ENCODE peak calls at places on chromosomes 12 and 14, in eight cellular contexts. One of them, this sample, is unnamed.

GRCh38 chr12:119061208-119061796 is 80.0 kb downstream of the SRRM4 start:
- DNase-seq in HCT116: no peak
- DNase-seq in Peyer's patch: no peak
- DNase-seq in ascending aorta: no peak
- DNase-seq in kidney epithelial cell: no peak
- DNase-seq in astrocyte of the spinal cord: peak
- DNase-seq in fibroblast of pulmonary artery: peak
- DNase-seq in A549: no peak
- DNase-seq in this sample: peak

GRCh38 chr14:24665440-24665991 is 31.5 kb upstream of the GZMB start:
- DNase-seq in HCT116: no peak
- DNase-seq in Peyer's patch: no peak
- DNase-seq in ascending aorta: no peak
- DNase-seq in kidney epithelial cell: no peak
- DNase-seq in astrocyte of the spinal cord: no peak
- DNase-seq in fibroblast of pulmonary artery: no peak
- DNase-seq in A549: no peak
- DNase-seq in this sample: no peak

GRCh38 chr14:26394114-26394855 is 203.5 kb downstream of the NOVA1 start:
- DNase-seq in HCT116: no peak
- DNase-seq in Peyer's patch: no peak
- DNase-seq in ascending aorta: no peak
- DNase-seq in kidney epithelial cell: no peak
- DNase-seq in astrocyte of the spinal cord: peak
- DNase-seq in fibroblast of pulmonary artery: peak
- DNase-seq in A549: peak
- DNase-seq in this sample: peak

GRCh38 chr12:27244680-27245005 is 557 bp downstream of the STK38L start:
- DNase-seq in HCT116: no peak
- DNase-seq in Peyer's patch: no peak
- DNase-seq in ascending aorta: no peak
- DNase-seq in kidney epithelial cell: no peak
- DNase-seq in astrocyte of the spinal cord: peak
- DNase-seq in fibroblast of pulmonary artery: peak
- DNase-seq in A549: no peak
- DNase-seq in this sample: no peak

GRCh38 chr12:66942741-66943465 is 264.0 kb upstream of the GRIP1 start:
- DNase-seq in HCT116: no peak
- DNase-seq in Peyer's patch: no peak
- DNase-seq in ascending aorta: no peak
- DNase-seq in kidney epithelial cell: no peak
- DNase-seq in astrocyte of the spinal cord: no peak
- DNase-seq in fibroblast of pulmonary artery: no peak
- DNase-seq in A549: no peak
- DNase-seq in this sample: no peak

GRCh38 chr14:24928501-24928900 is 121.4 kb downstream of the STXBP6 start:
- DNase-seq in HCT116: no peak
- DNase-seq in Peyer's patch: no peak
- DNase-seq in ascending aorta: no peak
- DNase-seq in kidney epithelial cell: no peak
- DNase-seq in astrocyte of the spinal cord: no peak
- DNase-seq in fibroblast of pulmonary artery: no peak
- DNase-seq in A549: no peak
- DNase-seq in this sample: no peak

GRCh38 chr12:87202189-87202588 is 827.0 kb downstream of the C12orf50 start:
- DNase-seq in HCT116: no peak
- DNase-seq in Peyer's patch: no peak
- DNase-seq in ascending aorta: no peak
- DNase-seq in kidney epithelial cell: no peak
- DNase-seq in astrocyte of the spinal cord: no peak
- DNase-seq in fibroblast of pulmonary artery: no peak
- DNase-seq in A549: no peak
- DNase-seq in this sample: no peak

GRCh38 chr14:39426605-39427004 is 5.6 kb downstream of the FBXO33 start:
- DNase-seq in HCT116: no peak
- DNase-seq in Peyer's patch: no peak
- DNase-seq in ascending aorta: no peak
- DNase-seq in kidney epithelial cell: peak
- DNase-seq in astrocyte of the spinal cord: peak
- DNase-seq in fibroblast of pulmonary artery: peak
- DNase-seq in A549: no peak
- DNase-seq in this sample: peak

GRCh38 chr12:61870658-61871559 is 389.3 kb upstream of the USP15 start:
- DNase-seq in HCT116: no peak
- DNase-seq in Peyer's patch: no peak
- DNase-seq in ascending aorta: no peak
- DNase-seq in kidney epithelial cell: no peak
- DNase-seq in astrocyte of the spinal cord: no peak
- DNase-seq in fibroblast of pulmonary artery: peak
- DNase-seq in A549: no peak
- DNase-seq in this sample: no peak

GRCh38 chr12:11085419-11085818 is 6.7 kb downstream of the TAS2R43 start:
- DNase-seq in HCT116: no peak
- DNase-seq in Peyer's patch: no peak
- DNase-seq in ascending aorta: no peak
- DNase-seq in kidney epithelial cell: no peak
- DNase-seq in astrocyte of the spinal cord: peak
- DNase-seq in fibroblast of pulmonary artery: peak
- DNase-seq in A549: no peak
- DNase-seq in this sample: no peak

GRCh38 chr12:124422142-124422569 is 127.3 kb downstream of the RFLNA start:
- DNase-seq in HCT116: no peak
- DNase-seq in Peyer's patch: peak
- DNase-seq in ascending aorta: no peak
- DNase-seq in kidney epithelial cell: no peak
- DNase-seq in astrocyte of the spinal cord: no peak
- DNase-seq in fibroblast of pulmonary artery: no peak
- DNase-seq in A549: peak
- DNase-seq in this sample: no peak

GRCh38 chr12:3827301-3828000 is 45.7 kb downstream of the PARP11 start:
- DNase-seq in HCT116: no peak
- DNase-seq in Peyer's patch: no peak
- DNase-seq in ascending aorta: no peak
- DNase-seq in kidney epithelial cell: no peak
- DNase-seq in astrocyte of the spinal cord: no peak
- DNase-seq in fibroblast of pulmonary artery: no peak
- DNase-seq in A549: no peak
- DNase-seq in this sample: no peak

GRCh38 chr14:35394326-35394725 is 10.2 kb downstream of the NFKBIA start:
- DNase-seq in HCT116: no peak
- DNase-seq in Peyer's patch: no peak
- DNase-seq in ascending aorta: no peak
- DNase-seq in kidney epithelial cell: no peak
- DNase-seq in astrocyte of the spinal cord: no peak
- DNase-seq in fibroblast of pulmonary artery: no peak
- DNase-seq in A549: no peak
- DNase-seq in this sample: no peak

DNA sequence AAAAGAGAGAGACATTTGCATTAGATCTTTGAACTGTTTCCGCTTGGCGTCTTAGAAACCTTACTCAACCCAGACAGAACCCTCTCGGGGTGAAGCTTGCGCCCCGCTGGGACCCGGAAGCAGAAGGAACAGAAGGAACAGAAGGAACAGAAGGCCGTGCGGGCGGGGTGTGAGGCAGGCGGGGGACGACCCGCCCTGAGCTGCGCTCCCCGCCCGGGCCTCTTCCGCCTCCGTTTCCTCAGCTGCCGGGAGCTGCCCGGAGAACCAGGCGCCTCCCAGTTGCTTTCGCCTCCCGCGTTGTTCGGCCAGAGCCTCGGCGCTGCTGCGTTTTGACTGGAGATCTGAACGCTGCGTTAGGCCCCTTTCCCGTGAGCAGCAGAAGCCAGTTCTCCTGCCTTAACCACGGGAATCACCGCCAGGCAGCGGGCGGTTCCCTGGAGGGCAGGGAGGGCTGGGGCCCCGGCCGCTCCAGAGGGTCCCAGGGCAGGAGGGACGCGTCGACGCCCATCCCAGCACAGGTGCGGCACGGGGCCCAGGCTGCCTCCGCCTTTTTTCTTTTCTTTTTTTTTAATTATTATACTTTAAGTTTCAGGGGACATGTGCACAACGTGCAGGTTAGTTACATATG is 19.3 kb upstream of the MMP17 start:
- DNase-seq in HCT116: no peak
- DNase-seq in Peyer's patch: no peak
- DNase-seq in ascending aorta: no peak
- DNase-seq in kidney epithelial cell: no peak
- DNase-seq in astrocyte of the spinal cord: no peak
- DNase-seq in fibroblast of pulmonary artery: no peak
- DNase-seq in A549: no peak
- DNase-seq in this sample: no peak
- H3K4me3 ChIP-seq in HCT116: no peak
- H3K4me3 ChIP-seq in Peyer's patch: no peak
- H3K4me3 ChIP-seq in ascending aorta: peak
- H3K4me3 ChIP-seq in kidney epithelial cell: no peak
- H3K4me3 ChIP-seq in astrocyte of the spinal cord: no peak
- H3K4me3 ChIP-seq in fibroblast of pulmonary artery: no peak
- H3K4me3 ChIP-seq in A549: no peak
- H3K4me3 ChIP-seq in this sample: no peak

DNA sequence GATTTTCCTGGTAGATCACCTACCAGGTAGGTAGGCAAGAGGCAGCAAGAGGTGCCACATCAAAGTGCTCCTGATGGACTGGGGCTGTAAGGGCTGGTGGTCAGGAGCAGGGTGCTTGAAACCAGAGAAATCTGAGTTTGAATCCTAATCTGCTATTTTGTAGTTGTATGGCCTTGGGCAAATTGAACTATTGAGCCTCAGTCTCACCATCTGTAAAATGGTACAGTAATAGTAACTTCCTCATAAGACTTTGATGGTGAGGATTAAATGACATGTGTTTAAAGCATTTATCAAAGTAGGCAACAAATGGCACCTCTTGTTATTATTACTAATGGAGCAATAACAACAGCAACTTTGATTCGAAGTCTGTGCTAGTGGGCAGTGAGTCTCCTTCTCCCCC is 32.0 kb downstream of the JDP2 start:
- DNase-seq in HCT116: no peak
- DNase-seq in Peyer's patch: no peak
- DNase-seq in ascending aorta: no peak
- DNase-seq in kidney epithelial cell: no peak
- DNase-seq in astrocyte of the spinal cord: no peak
- DNase-seq in fibroblast of pulmonary artery: no peak
- DNase-seq in A549: no peak
- DNase-seq in this sample: no peak
- TF ChIP-seq CTCF in HCT116: no peak
- TF ChIP-seq CTCF in Peyer's patch: no peak
- TF ChIP-seq CTCF in ascending aorta: no peak
- TF ChIP-seq CTCF in kidney epithelial cell: no peak
- TF ChIP-seq CTCF in astrocyte of the spinal cord: no peak
- TF ChIP-seq CTCF in fibroblast of pulmonary artery: no peak
- TF ChIP-seq CTCF in A549: no peak
- TF ChIP-seq CTCF in this sample: no peak

GRCh38 chr12:96719671-96720362 is 187.2 kb upstream of the NEDD1 start:
- DNase-seq in HCT116: no peak
- DNase-seq in Peyer's patch: no peak
- DNase-seq in ascending aorta: no peak
- DNase-seq in kidney epithelial cell: no peak
- DNase-seq in astrocyte of the spinal cord: peak
- DNase-seq in fibroblast of pulmonary artery: peak
- DNase-seq in A549: no peak
- DNase-seq in this sample: no peak
- H3K4me3 ChIP-seq in HCT116: no peak
- H3K4me3 ChIP-seq in Peyer's patch: peak
- H3K4me3 ChIP-seq in ascending aorta: peak
- H3K4me3 ChIP-seq in kidney epithelial cell: no peak
- H3K4me3 ChIP-seq in astrocyte of the spinal cord: peak
- H3K4me3 ChIP-seq in fibroblast of pulmonary artery: peak
- H3K4me3 ChIP-seq in A549: peak
- H3K4me3 ChIP-seq in this sample: no peak

GRCh38 chr14:96481731-96482314 is 20.4 kb upstream of the PAPOLA start:
- DNase-seq in HCT116: no peak
- DNase-seq in Peyer's patch: no peak
- DNase-seq in ascending aorta: no peak
- DNase-seq in kidney epithelial cell: no peak
- DNase-seq in astrocyte of the spinal cord: no peak
- DNase-seq in fibroblast of pulmonary artery: no peak
- DNase-seq in A549: no peak
- DNase-seq in this sample: no peak

GRCh38 chr14:96484391-96484790 is 17.8 kb upstream of the PAPOLA start:
- DNase-seq in HCT116: no peak
- DNase-seq in Peyer's patch: no peak
- DNase-seq in ascending aorta: no peak
- DNase-seq in kidney epithelial cell: no peak
- DNase-seq in astrocyte of the spinal cord: no peak
- DNase-seq in fibroblast of pulmonary artery: no peak
- DNase-seq in A549: no peak
- DNase-seq in this sample: no peak

GRCh38 chr14:96482986-96483385 is 19.2 kb upstream of the PAPOLA start:
- DNase-seq in HCT116: no peak
- DNase-seq in Peyer's patch: no peak
- DNase-seq in ascending aorta: no peak
- DNase-seq in kidney epithelial cell: no peak
- DNase-seq in astrocyte of the spinal cord: no peak
- DNase-seq in fibroblast of pulmonary artery: no peak
- DNase-seq in A549: no peak
- DNase-seq in this sample: no peak

GRCh38 chr14:96489327-96489726 is 12.9 kb upstream of the PAPOLA start:
- DNase-seq in HCT116: no peak
- DNase-seq in Peyer's patch: no peak
- DNase-seq in ascending aorta: no peak
- DNase-seq in kidney epithelial cell: no peak
- DNase-seq in astrocyte of the spinal cord: no peak
- DNase-seq in fibroblast of pulmonary artery: no peak
- DNase-seq in A549: no peak
- DNase-seq in this sample: no peak

GRCh38 chr14:96486705-96487104 is 15.5 kb upstream of the PAPOLA start:
- DNase-seq in HCT116: no peak
- DNase-seq in Peyer's patch: no peak
- DNase-seq in ascending aorta: no peak
- DNase-seq in kidney epithelial cell: no peak
- DNase-seq in astrocyte of the spinal cord: no peak
- DNase-seq in fibroblast of pulmonary artery: no peak
- DNase-seq in A549: no peak
- DNase-seq in this sample: no peak
- TF ChIP-seq CTCF in HCT116: no peak
- TF ChIP-seq CTCF in Peyer's patch: no peak
- TF ChIP-seq CTCF in ascending aorta: no peak
- TF ChIP-seq CTCF in kidney epithelial cell: no peak
- TF ChIP-seq CTCF in astrocyte of the spinal cord: no peak
- TF ChIP-seq CTCF in fibroblast of pulmonary artery: no peak
- TF ChIP-seq CTCF in A549: no peak
- TF ChIP-seq CTCF in this sample: no peak

DNA sequence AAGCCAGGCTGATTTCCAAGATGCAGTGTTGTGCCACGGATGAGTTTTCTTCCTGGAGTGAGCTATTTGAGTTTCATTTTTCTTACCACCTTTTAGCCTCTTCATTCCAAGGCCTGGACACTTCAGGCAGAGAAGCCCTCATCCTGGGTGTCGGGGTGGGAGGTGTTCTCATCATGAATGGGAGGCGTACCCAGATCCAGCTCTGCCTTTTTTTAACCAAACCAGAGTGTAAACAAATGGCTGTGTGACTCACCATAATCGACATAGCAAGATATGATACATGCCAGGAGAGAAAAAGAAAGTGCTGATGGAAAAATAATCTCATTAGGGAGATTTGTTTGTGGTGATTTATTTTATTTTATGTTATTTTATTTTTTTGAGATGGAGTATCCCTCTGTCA is 80.0 kb downstream of the ARF6 start:
- DNase-seq in HCT116: peak
- DNase-seq in Peyer's patch: no peak
- DNase-seq in ascending aorta: no peak
- DNase-seq in kidney epithelial cell: no peak
- DNase-seq in astrocyte of the spinal cord: peak
- DNase-seq in fibroblast of pulmonary artery: peak
- DNase-seq in A549: peak
- DNase-seq in this sample: peak
- H3K4me3 ChIP-seq in HCT116: no peak
- H3K4me3 ChIP-seq in Peyer's patch: no peak
- H3K4me3 ChIP-seq in ascending aorta: no peak
- H3K4me3 ChIP-seq in kidney epithelial cell: no peak
- H3K4me3 ChIP-seq in astrocyte of the spinal cord: no peak
- H3K4me3 ChIP-seq in fibroblast of pulmonary artery: no peak
- H3K4me3 ChIP-seq in A549: peak
- H3K4me3 ChIP-seq in this sample: no peak

This sample was measured in astrocyte of the cerebellum.